ENCODE peak calls at places on chromosomes 12 and 14, in ten cellular contexts. W is cardiac septum; O is iPS-NIHi11; K is upper lobe of right lung; Y is cardiac fibroblast; G is AG20443; C is renal cortical epithelial cell; F is HS-5; A is stimulated activated CD8-positive, alpha-beta memory T cell treated with anti-CD3 and anti-CD28 coated beads, Interleukin-15, amount 100 ng/mL, for 4 hours; V is transverse colon. M is an unnamed sample.

GRCh38 chr14:77133718-77134338 is 7.8 kb downstream of the ZDHHC22 start:
- DNase-seq in W (no peak), O (peak; percentile 95), K (peak; percentile 69), Y (peak; percentile 73), G (peak; percentile 79), C (peak; percentile 57), F (no peak), A (no peak), V (peak; percentile 50), M (no peak)

GRCh38 chr12:75870878-75871277 is 160.7 kb downstream of the PHLDA1 start:
- DNase-seq in W (no peak), O (no peak), K (no peak), Y (no peak), G (no peak), C (no peak), F (no peak), A (no peak), V (no peak), M (no peak)

GRCh38 chr12:66200110-66200509 is 11.1 kb downstream of the IRAK3 start:
- DNase-seq in W (no peak), O (no peak), K (no peak), Y (no peak), G (no peak), C (no peak), F (no peak), A (no peak), V (no peak), M (no peak)

GRCh38 chr12:38823743-38824142 is 81.6 kb downstream of the CPNE8 start:
- DNase-seq in W (no peak), O (no peak), K (no peak), Y (peak; percentile 6), G (peak; percentile 16), C (peak; percentile 6), F (peak; percentile 18), A (no peak), V (no peak), M (no peak)

GRCh38 chr14:23077962-23078361 is 17.0 kb downstream of the ACIN1 start:
- DNase-seq in W (no peak), O (no peak), K (no peak), Y (no peak), G (no peak), C (no peak), F (no peak), A (no peak), V (no peak), M (no peak)

GRCh38 chr12:25388216-25388615 is 137.5 kb upstream of the KRAS start:
- DNase-seq in W (no peak), O (no peak), K (no peak), Y (no peak), G (no peak), C (peak; percentile 11), F (no peak), A (no peak), V (peak; percentile 51), M (no peak)

GRCh38 chr12:28104893-28105864 is 85.1 kb upstream of the CCDC91 start:
- DNase-seq in W (no peak), O (no peak), K (no peak), Y (peak; percentile 54), G (no peak), C (no peak), F (no peak), A (no peak), V (no peak), M (no peak)

GRCh38 chr12:130433834-130434233 is 96.1 kb downstream of the PIWIL1 start:
- DNase-seq in W (peak; percentile 38), O (no peak), K (no peak), Y (no peak), G (no peak), C (no peak), F (no peak), A (no peak), V (no peak), M (no peak)

GRCh38 chr12:19893514-19893913 is 454.2 kb downstream of the AEBP2 start:
- DNase-seq in W (no peak), O (no peak), K (no peak), Y (peak; percentile 78), G (peak; percentile 22), C (peak; percentile 41), F (no peak), A (no peak), V (no peak), M (no peak)

GRCh38 chr14:42222924-42223471 is 616.3 kb downstream of the LRFN5 start:
- DNase-seq in W (no peak), O (no peak), K (no peak), Y (peak; percentile 69), G (peak; percentile 74), C (peak; percentile 73), F (no peak), A (no peak), V (peak; percentile 8), M (no peak)